ENCODE peak calls at places on chromosomes 3 and 15, in six cellular contexts. D, V, E, W, S and H are unnamed samples.

GRCh38 chr3:149971403-149972075 is 844 bp upstream of the PFN2 start:
- DNase-seq in S (peak), D (peak), E (no peak), V (peak), W (peak), H (no peak)

GRCh38 chr15:66835558-66835878 is 133.5 kb downstream of the SMAD6 start:
- DNase-seq in W (peak), D (peak), E (peak), V (peak), S (no peak), H (no peak)

GRCh38 chr3:64254443-64254842 is 29.2 kb upstream of the PRICKLE2 start:
- DNase-seq in E (no peak), D (no peak), W (no peak), V (no peak), S (no peak), H (no peak)

GRCh38 chr3:38837358-38837757 is 21.3 kb upstream of the SCN10A start:
- DNase-seq in S (no peak), W (no peak), V (no peak), D (no peak), E (no peak), H (no peak)

GRCh38 chr3:47418167-47419082 is 37.6 kb downstream of the PTPN23 start:
- DNase-seq in V (no peak), W (no peak), S (no peak), E (no peak), D (no peak), H (no peak)

GRCh38 chr15:40093224-40093842 is 15.3 kb downstream of the BMF start:
- DNase-seq in S (no peak), D (no peak), W (no peak), V (peak), E (peak), H (no peak)

GRCh38 chr3:35448681-35449080 is 190.6 kb upstream of the ARPP21 start:
- DNase-seq in V (no peak), W (no peak), S (no peak), D (no peak), E (no peak), H (no peak)

GRCh38 chr15:41465822-41466421 is 27.8 kb upstream of the ITPKA start:
- DNase-seq in E (peak), S (no peak), W (no peak), D (peak), V (peak), H (no peak)

GRCh38 chr15:29726553-29726952 is 95.7 kb downstream of the TJP1 start:
- DNase-seq in D (no peak), V (no peak), E (no peak), S (no peak), W (no peak), H (no peak)

GRCh38 chr3:119628390-119628789 is 30.7 kb downstream of the PLA1A start:
- DNase-seq in E (no peak), D (no peak), W (no peak), S (no peak), V (no peak), H (peak)

GRCh38 chr3:184513276-184514150 is 48.1 kb upstream of the EPHB3 start:
- DNase-seq in V (peak), E (peak), S (peak), D (peak), W (peak), H (peak)

GRCh38 chr3:51703026-51703775 is 3.7 kb upstream of the GRM2 start:
- DNase-seq in W (peak), V (no peak), E (no peak), D (no peak), S (no peak), H (no peak)

GRCh38 chr3:96700322-96701315 is 113.8 kb upstream of the EPHA6 start:
- DNase-seq in D (peak), E (no peak), W (no peak), S (no peak), V (no peak), H (no peak)

GRCh38 chr3:194871864-194872668 is 186.4 kb downstream of the FAM43A start:
- DNase-seq in W (no peak), D (no peak), E (peak), V (peak), S (no peak), H (no peak)

GRCh38 chr15:60720084-60720483 is 241.1 kb upstream of the ICE2 start:
- DNase-seq in V (no peak), E (no peak), S (no peak), D (no peak), W (no peak), H (no peak)

GRCh38 chr3:50436063-50436674 is 67.3 kb downstream of the CACNA2D2 start:
- DNase-seq in V (peak), W (peak), D (peak), E (no peak), S (peak), H (peak)

GRCh38 chr3:134409041-134409440 is 34.8 kb upstream of the AMOTL2 start:
- DNase-seq in S (no peak), E (no peak), D (no peak), W (no peak), V (no peak), H (no peak)

GRCh38 chr3:98778852-98779379 is 15.8 kb downstream of the ST3GAL6 start:
- DNase-seq in W (no peak), S (no peak), E (peak), D (no peak), V (peak), H (no peak)

GRCh38 chr3:52983828-52984227 is 62.0 kb downstream of the SFMBT1 start:
- DNase-seq in E (no peak), S (no peak), V (no peak), D (no peak), W (no peak), H (no peak)

GRCh38 chr15:28899061-28899738 is 13.4 kb downstream of the APBA2 start:
- DNase-seq in W (peak), D (no peak), E (no peak), S (no peak), V (no peak), H (no peak)

GRCh38 chr15:51240066-51240465 is 98.3 kb downstream of the CYP19A1 start:
- DNase-seq in W (no peak), D (no peak), S (no peak), V (no peak), E (no peak), H (no peak)

GRCh38 chr3:51963951-51964451 is 3.3 kb downstream of the PCBP4 start:
- DNase-seq in E (no peak), W (no peak), D (peak), V (no peak), S (no peak), H (no peak)

GRCh38 chr3:124467980-124468902 is 262.0 kb upstream of the UMPS start:
- DNase-seq in W (no peak), E (peak), D (peak), V (peak), S (no peak), H (no peak)

GRCh38 chr15:78321786-78322185 is 18.4 kb upstream of the CRABP1 start:
- DNase-seq in V (no peak), W (peak), E (no peak), D (no peak), S (no peak), H (no peak)

GRCh38 chr15:51793521-51793920 is 35.9 kb upstream of the TMOD3 start:
- DNase-seq in D (no peak), S (no peak), E (no peak), W (peak), V (peak), H (no peak)

GRCh38 chr3:38655708-38656300 is 6.3 kb upstream of the SCN5A start:
- DNase-seq in S (no peak), V (peak), E (no peak), D (peak), W (no peak), H (no peak)

GRCh38 chr15:72344602-72345001 is 24.6 kb upstream of the CELF6 start:
- DNase-seq in D (no peak), E (no peak), V (no peak), W (no peak), S (no peak), H (no peak)

GRCh38 chr3:46075816-46076215 is 48.5 kb upstream of the XCR1 start:
- DNase-seq in E (no peak), W (no peak), D (no peak), S (no peak), V (no peak), H (no peak)

GRCh38 chr15:50134524-50135024 is 15.5 kb upstream of the ATP8B4 start:
- DNase-seq in W (no peak), D (no peak), S (no peak), E (peak), V (peak), H (no peak)

GRCh38 chr3:36557021-36557707 is 176.9 kb downstream of the STAC start:
- DNase-seq in D (no peak), V (no peak), S (no peak), E (no peak), W (no peak), H (no peak)

GRCh38 chr15:63061971-63062370 is 19.4 kb downstream of the TPM1 start:
- DNase-seq in W (no peak), E (no peak), D (no peak), S (no peak), V (no peak), H (no peak)

GRCh38 chr3:18740631-18741583 is 315.8 kb upstream of the SATB1 start:
- DNase-seq in S (no peak), D (no peak), E (no peak), W (no peak), V (no peak), H (no peak)

GRCh38 chr15:31336943-31337295 is 10.3 kb downstream of the KLF13 start:
- DNase-seq in E (no peak), D (no peak), V (no peak), S (no peak), W (no peak), H (no peak)

GRCh38 chr3:61625429-61625828 is 64.1 kb downstream of the PTPRG start:
- DNase-seq in V (no peak), D (no peak), W (no peak), S (no peak), E (no peak), H (no peak)

GRCh38 chr3:45612918-45613602 is 18.5 kb downstream of the LIMD1 start:
- DNase-seq in V (no peak), E (peak), D (no peak), S (no peak), W (no peak), H (no peak)

GRCh38 chr15:28075482-28076029 is 23.6 kb downstream of the OCA2 start:
- DNase-seq in W (no peak), D (no peak), S (no peak), V (no peak), E (no peak), H (no peak)

GRCh38 chr3:62876064-62876463 is 848 bp upstream of the CADPS start:
- DNase-seq in D (peak), E (peak), V (peak), W (peak), S (no peak), H (no peak)

GRCh38 chr3:153752405-153753027 is 368.7 kb upstream of the ARHGEF26 start:
- DNase-seq in D (no peak), V (peak), W (no peak), E (peak), S (no peak), H (no peak)

GRCh38 chr15:77173487-77173886 is 102.6 kb upstream of the TSPAN3 start:
- DNase-seq in S (no peak), D (no peak), W (no peak), V (no peak), E (no peak), H (no peak)

GRCh38 chr15:43285609-43286037 is 18.9 kb upstream of the TGM5 start:
- DNase-seq in D (peak), S (no peak), V (peak), E (peak), W (no peak), H (no peak)

GRCh38 chr15:53978248-53978906 is at the start of gene UNC13C:
- DNase-seq in W (peak), S (no peak), D (peak), E (no peak), V (peak), H (no peak)

GRCh38 chr15:53974813-53975212 is 3.4 kb upstream of the UNC13C start:
- DNase-seq in V (no peak), E (no peak), S (no peak), D (no peak), W (no peak), H (no peak)

GRCh38 chr15:53979051-53979788 is 979 bp downstream of the UNC13C start:
- DNase-seq in W (no peak), E (no peak), S (no peak), V (no peak), D (no peak), H (no peak)

GRCh38 chr15:53974121-53974520 is 4.1 kb upstream of the UNC13C start:
- DNase-seq in D (no peak), E (no peak), S (no peak), V (no peak), W (no peak), H (no peak)

GRCh38 chr15:53976844-53977392 is 1.3 kb upstream of the UNC13C start:
- DNase-seq in D (peak), E (no peak), V (peak), S (no peak), W (no peak), H (no peak)
- TF ChIP-seq CTCF in D (no peak), E (no peak), V (peak), S (no peak), W (no peak), H (no peak)

GRCh38 chr3:44476963-44477311 is 533 bp downstream of the ZNF445 start:
- DNase-seq in V (no peak), D (no peak), E (no peak), S (no peak), W (no peak), H (no peak)

GRCh38 chr3:44476181-44476599 is 1.3 kb downstream of the ZNF445 start:
- DNase-seq in W (no peak), V (peak), E (peak), D (no peak), S (no peak), H (no peak)

GRCh38 chr3:44477312-44478030 is at the start of gene ZNF445:
- DNase-seq in W (peak), V (peak), S (peak), D (peak), E (peak), H (peak)

GRCh38 chr3:44478055-44478468 is 592 bp upstream of the ZNF445 start:
- DNase-seq in D (no peak), W (no peak), V (no peak), E (peak), S (no peak), H (no peak)

DNA sequence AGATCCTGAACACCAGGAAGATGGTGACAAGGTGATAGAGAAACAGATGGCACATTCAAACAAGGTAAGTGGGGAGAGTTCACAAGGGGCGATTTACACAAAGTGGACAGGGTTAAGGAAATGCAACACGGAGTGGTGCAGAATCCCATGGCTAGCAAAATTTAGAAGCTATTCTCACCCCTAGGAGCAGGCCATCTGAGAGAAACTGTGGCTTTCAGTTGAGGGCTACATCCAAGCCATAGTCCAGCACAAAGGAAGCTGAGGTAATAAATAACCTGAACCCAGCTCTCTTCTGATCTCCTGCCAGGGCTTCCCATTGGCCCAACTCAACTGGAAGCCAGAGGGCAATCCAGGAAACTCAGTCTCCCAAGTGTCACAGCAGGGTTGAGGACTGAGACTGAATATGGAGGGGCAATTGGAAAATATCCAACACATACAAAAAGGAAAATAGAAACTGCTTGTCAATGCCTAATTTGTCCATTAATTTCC is 1.2 kb upstream of the ZNF445 start:
- DNase-seq in D (no peak), S (no peak), W (no peak), V (no peak), E (no peak), H (no peak)
- TF ChIP-seq CTCF in D (no peak), S (no peak), W (no peak), V (no peak), E (no peak), H (no peak)

GRCh38 chr15:65832549-65833364 is 36.5 kb upstream of the RAB11A start:
- DNase-seq in D (peak), V (peak), W (peak), E (peak), S (peak), H (peak)
- TF ChIP-seq CTCF in D (no peak), V (peak), W (peak), E (peak), S (no peak), H (no peak)

GRCh38 chr3:57910988-57911387 is 97.2 kb upstream of the FLNB start:
- DNase-seq in V (peak), D (no peak), W (no peak), E (no peak), S (no peak), H (no peak)
- TF ChIP-seq CTCF in V (peak), D (peak), W (peak), E (peak), S (peak), H (no peak)